ENCODE peak calls at places on chromosomes 5 and 9, in four cellular contexts. P is sigmoid colon, T is body of pancreas, W is esophagus muscularis mucosa. V is an unnamed sample.

GRCh38 chr5:150339165-150339564 is 18.3 kb upstream of the TCOF1 start:
- DNase-seq in W (no peak), P (no peak), T (no peak), V (no peak)

GRCh38 chr5:61582887-61583286 is 250.8 kb downstream of the ZSWIM6 start:
- DNase-seq in P (no peak), W (no peak), T (no peak), V (no peak)

GRCh38 chr9:88623698-88624097 is 88.7 kb downstream of the NXNL2 start:
- DNase-seq in T (no peak), W (no peak), P (no peak), V (no peak)

GRCh38 chr5:62431735-62432617 is 19.4 kb downstream of the IPO11 start:
- DNase-seq in W (no peak), T (peak; percentile 16), P (no peak), V (no peak)

GRCh38 chr5:112995764-112996618 is 19.4 kb downstream of the DCP2 start:
- DNase-seq in T (peak; percentile 75), W (peak; percentile 94), P (peak; percentile 81), V (no peak)

GRCh38 chr9:79221084-79221483 is 350.7 kb upstream of the TLE4 start:
- DNase-seq in T (no peak), P (no peak), W (no peak), V (peak; percentile 76)

GRCh38 chr9:132595319-132595718 is 12.9 kb downstream of the BARHL1 start:
- DNase-seq in P (no peak), W (no peak), T (no peak), V (no peak)

GRCh38 chr5:40841068-40841805 is at the start of gene CARD6:
- DNase-seq in W (no peak), P (no peak), T (peak; percentile 23), V (peak; percentile 26)

GRCh38 chr9:32550609-32551490 is 1.3 kb upstream of the SMIM27 start:
- DNase-seq in P (peak; percentile 97), T (peak; percentile 92), W (peak; percentile 98), V (peak; percentile 65)

GRCh38 chr9:32551491-32552049 is 557 bp upstream of the SMIM27 start:
- DNase-seq in W (no peak), P (peak; percentile 70), T (peak; percentile 36), V (no peak)

GRCh38 chr9:32550046-32550608 is 2.0 kb upstream of the SMIM27 start:
- DNase-seq in W (no peak), T (no peak), P (no peak), V (no peak)

GRCh38 chr9:32554107-32554506 is 1.7 kb upstream of the TOPORS start:
- DNase-seq in T (no peak), W (no peak), P (no peak), V (no peak)

GRCh38 chr9:32552172-32552872 is at the start of the genes SMIM27 and TOPORS:
- DNase-seq in T (peak; percentile 90), P (peak; percentile 96), W (peak; percentile 96), V (peak; percentile 49)
- TF ChIP-seq POLR2A in T (peak; percentile 89), P (peak; percentile 45), W (peak; percentile 19), V (peak; percentile 54)

DNA sequence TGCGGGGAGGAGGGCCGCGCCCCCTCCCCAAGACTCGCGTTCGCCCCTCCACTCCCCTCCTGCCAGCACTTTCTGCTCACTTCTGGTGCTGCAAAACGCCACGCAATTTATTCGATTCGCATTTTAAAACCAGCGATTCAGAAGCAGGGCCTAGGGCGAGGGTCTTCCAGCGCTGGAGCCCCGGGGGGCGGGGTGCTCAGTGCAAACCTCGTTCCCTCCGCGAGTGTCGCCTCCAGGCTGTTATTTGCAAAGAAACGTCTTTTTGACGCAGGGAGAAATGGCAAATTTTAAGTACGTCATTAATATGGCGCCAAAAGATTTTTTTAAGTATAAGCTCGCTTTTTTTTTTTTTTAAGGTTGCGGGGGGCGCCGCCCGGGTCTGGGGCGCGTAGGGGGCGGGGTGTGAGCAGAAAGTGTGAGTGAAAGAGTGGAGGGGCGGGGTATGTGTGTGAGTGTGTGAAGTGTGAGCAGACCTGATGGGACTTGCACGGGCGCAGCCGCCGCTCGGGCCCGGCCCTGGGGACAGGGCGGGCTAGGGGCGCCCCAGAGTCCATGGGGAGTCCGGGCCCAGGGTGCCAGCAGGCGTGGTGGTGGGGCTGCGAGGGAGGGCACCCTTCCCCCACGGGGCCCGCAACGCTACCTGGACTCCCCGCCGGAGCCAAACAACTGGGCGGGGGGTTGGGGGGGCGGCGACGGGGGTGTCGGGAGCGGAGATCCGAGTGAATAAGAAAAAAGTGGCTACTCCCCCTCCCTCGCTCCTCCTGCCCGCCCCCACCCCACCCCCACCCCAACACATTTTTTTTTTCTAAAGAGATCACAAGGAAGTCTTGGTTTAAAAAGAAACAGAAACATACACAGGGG is at the start of gene JADE2:
- DNase-seq in P (peak; percentile 89), T (peak; percentile 82), W (peak; percentile 96), V (peak; percentile 68)
- TF ChIP-seq POLR2A in P (peak; percentile 33), T (peak; percentile 75), W (peak; percentile 15), V (peak; percentile 15)

GRCh38 chr9:36398745-36399144 is 1.3 kb downstream of the RNF38 start:
- DNase-seq in W (no peak), T (no peak), P (no peak), V (no peak)

GRCh38 chr9:36399980-36400331 is at the start of gene RNF38:
- DNase-seq in T (no peak), P (no peak), W (no peak), V (no peak)

GRCh38 chr9:36401179-36401740 is 1.2 kb upstream of the RNF38 start:
- DNase-seq in T (peak; percentile 82), W (peak; percentile 93), P (no peak), V (peak; percentile 47)

GRCh38 chr9:36401897-36402480 is 1.9 kb upstream of the RNF38 start:
- DNase-seq in W (no peak), T (no peak), P (no peak), V (no peak)

GRCh38 chr9:36400332-36401178 is 486 bp upstream of the RNF38 start:
- DNase-seq in T (peak; percentile 87), W (peak; percentile 94), P (peak; percentile 93), V (peak; percentile 79)
- TF ChIP-seq POLR2A in T (peak; percentile 77), W (no peak), P (no peak), V (peak; percentile 47)

GRCh38 chr9:133738806-133739150 is 626 bp upstream of the SARDH start:
- DNase-seq in P (peak; percentile 54), W (no peak), T (no peak), V (no peak)

GRCh38 chr9:133739408-133740280 is 1.5 kb upstream of the SARDH start:
- DNase-seq in P (peak; percentile 62), W (no peak), T (no peak), V (no peak)

GRCh38 chr9:133737774-133738038 is 446 bp downstream of the SARDH start:
- DNase-seq in P (no peak), T (no peak), W (no peak), V (no peak)

GRCh38 chr9:133737071-133737773 is 930 bp downstream of the SARDH start:
- DNase-seq in T (peak; percentile 67), P (peak; percentile 56), W (no peak), V (no peak)

DNA sequence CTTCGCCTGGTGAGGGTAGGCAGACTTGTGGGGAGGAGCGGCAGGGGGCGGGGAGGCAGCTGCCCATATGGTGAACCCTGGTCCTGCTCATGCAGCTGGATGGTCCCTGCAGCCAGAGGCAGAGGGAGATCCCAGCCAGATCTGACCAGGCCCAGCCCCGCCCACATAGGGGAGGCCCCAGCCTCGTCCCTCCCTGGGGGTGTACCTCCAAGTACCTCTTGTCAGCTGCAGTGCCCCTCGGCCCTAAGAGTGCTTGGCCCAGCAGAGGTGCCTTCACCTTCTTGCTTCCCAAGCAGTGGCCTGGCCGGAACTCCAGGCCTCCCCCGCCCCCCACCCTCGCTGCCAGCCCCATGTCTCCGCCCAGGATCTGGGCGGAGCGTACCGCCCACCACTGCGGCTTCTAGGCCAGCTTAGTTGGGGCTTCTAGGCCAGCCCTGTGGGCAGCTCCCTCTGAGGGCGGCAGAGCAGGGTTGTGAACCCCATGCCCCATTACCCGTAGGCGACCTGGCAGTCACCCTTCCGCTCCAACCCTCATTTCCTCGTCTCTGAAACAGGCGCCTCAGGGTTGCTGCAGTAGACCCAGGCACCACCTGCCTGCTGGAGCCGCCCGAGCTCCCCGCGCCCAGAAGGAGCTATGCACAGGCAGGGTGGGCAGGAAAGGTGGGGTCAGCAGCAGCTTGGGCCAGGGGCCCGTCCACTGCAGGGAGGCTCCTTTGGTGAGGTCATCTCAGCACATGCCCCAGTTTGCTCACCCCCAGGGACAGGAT is at the start of gene SARDH:
- DNase-seq in T (peak; percentile 79), W (no peak), P (peak; percentile 73), V (peak; percentile 93)
- TF ChIP-seq POLR2A in T (peak; percentile 66), W (no peak), P (no peak), V (no peak)

GRCh38 chr5:173057062-173057924 is 1.1 kb downstream of the CREBRF start:
- DNase-seq in P (peak; percentile 99), T (peak; percentile 99), W (peak; percentile 100), V (peak; percentile 84)
- TF ChIP-seq POLR2A in P (no peak), T (peak; percentile 71), W (peak; percentile 51), V (peak; percentile 47)

DNA sequence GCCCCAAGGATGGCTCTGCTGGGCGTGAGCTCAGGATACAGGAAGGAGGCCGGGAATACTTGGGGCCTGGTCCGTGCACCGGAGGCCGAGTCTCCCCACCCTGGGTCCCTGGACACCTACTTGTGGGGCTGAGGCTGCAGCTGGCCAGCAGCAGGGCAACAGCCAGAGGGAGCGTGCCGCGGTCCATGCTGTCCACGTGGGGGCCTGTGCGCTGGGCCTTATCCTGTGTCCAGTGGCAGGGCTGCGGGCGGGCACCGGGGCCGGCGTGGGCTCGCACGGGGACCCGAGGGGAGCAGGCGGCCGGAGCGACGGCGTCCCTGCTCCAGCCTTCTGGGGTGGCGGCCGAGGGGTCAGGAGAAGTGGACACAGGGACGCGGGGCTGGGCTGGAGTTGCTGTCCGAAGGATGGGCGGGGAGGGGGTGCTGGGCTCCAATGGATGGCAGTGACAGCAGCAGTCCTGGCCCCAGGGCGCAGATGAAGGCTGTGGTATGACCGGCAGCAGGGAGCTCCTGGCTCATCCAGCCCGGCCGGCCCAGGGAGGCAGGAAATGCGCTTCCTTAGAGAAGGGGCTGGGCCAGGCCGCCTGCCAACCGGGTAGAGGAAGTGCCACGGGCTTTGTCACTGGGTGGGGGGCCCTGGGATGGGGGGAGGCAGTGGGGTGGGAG is at the start of gene ENG:
- DNase-seq in P (peak; percentile 90), W (no peak), T (peak; percentile 60), V (peak; percentile 92)
- TF ChIP-seq POLR2A in P (no peak), W (no peak), T (peak; percentile 55), V (peak; percentile 96)